ENCODE peak calls at places on chromosomes 13 and 19, in four cellular contexts. One of them, this sample, is unnamed.

GRCh38 chr19:40084948-40085347 is 5.8 kb downstream of the ZNF780A start:
- DNase-seq in neuronal stem cell: no peak
- DNase-seq in kidney: no peak
- DNase-seq in SK-N-SH: no peak
- DNase-seq in this sample: no peak

GRCh38 chr13:52921194-52921593 is 72.8 kb upstream of the PCDH8 start:
- DNase-seq in neuronal stem cell: no peak
- DNase-seq in kidney: no peak
- DNase-seq in SK-N-SH: no peak
- DNase-seq in this sample: no peak

GRCh38 chr19:12494260-12494860 is 9.7 kb upstream of the ZNF709 start:
- DNase-seq in neuronal stem cell: no peak
- DNase-seq in kidney: no peak
- DNase-seq in SK-N-SH: no peak
- DNase-seq in this sample: no peak

GRCh38 chr13:52428295-52428694 is 22.1 kb downstream of the VPS36 start:
- DNase-seq in neuronal stem cell: no peak
- DNase-seq in kidney: no peak
- DNase-seq in SK-N-SH: peak
- DNase-seq in this sample: peak

GRCh38 chr19:37470216-37470615 is 1.1 kb downstream of the ZNF570 start:
- DNase-seq in neuronal stem cell: no peak
- DNase-seq in kidney: no peak
- DNase-seq in SK-N-SH: no peak
- DNase-seq in this sample: no peak

GRCh38 chr19:46746281-46746965 is at the start of gene STRN4:
- DNase-seq in neuronal stem cell: peak
- DNase-seq in kidney: peak
- DNase-seq in SK-N-SH: peak
- DNase-seq in this sample: peak

GRCh38 chr19:12333162-12334159 is at the start of gene ZNF563:
- DNase-seq in neuronal stem cell: peak
- DNase-seq in kidney: peak
- DNase-seq in SK-N-SH: peak
- DNase-seq in this sample: peak

GRCh38 chr13:21675095-21676007 is 4.5 kb downstream of the FGF9 start:
- DNase-seq in neuronal stem cell: peak
- DNase-seq in kidney: peak
- DNase-seq in SK-N-SH: peak
- DNase-seq in this sample: no peak

GRCh38 chr19:29323046-29323971 is 110.4 kb upstream of the UQCRFS1 start:
- DNase-seq in neuronal stem cell: no peak
- DNase-seq in kidney: no peak
- DNase-seq in SK-N-SH: no peak
- DNase-seq in this sample: no peak

GRCh38 chr13:42997381-42997780 is 5.3 kb upstream of the EPSTI1 start:
- DNase-seq in neuronal stem cell: no peak
- DNase-seq in kidney: no peak
- DNase-seq in SK-N-SH: no peak
- DNase-seq in this sample: peak

GRCh38 chr19:14441041-14441938 is 8.2 kb downstream of the PKN1 start:
- DNase-seq in neuronal stem cell: no peak
- DNase-seq in kidney: no peak
- DNase-seq in SK-N-SH: peak
- DNase-seq in this sample: no peak

GRCh38 chr19:51690359-51691121 is 2.6 kb upstream of the SPACA6 start:
- DNase-seq in neuronal stem cell: peak
- DNase-seq in kidney: peak
- DNase-seq in SK-N-SH: peak
- DNase-seq in this sample: peak

GRCh38 chr13:90918551-90918950 is 428.9 kb upstream of the MIR17HG start:
- DNase-seq in neuronal stem cell: no peak
- DNase-seq in kidney: no peak
- DNase-seq in SK-N-SH: no peak
- DNase-seq in this sample: peak

GRCh38 chr19:41695745-41696144 is 7.7 kb upstream of the CEACAM7 start:
- DNase-seq in neuronal stem cell: no peak
- DNase-seq in kidney: no peak
- DNase-seq in SK-N-SH: no peak
- DNase-seq in this sample: no peak

GRCh38 chr19:28396259-28396940 is 816.6 kb downstream of the UQCRFS1 start:
- DNase-seq in neuronal stem cell: no peak
- DNase-seq in kidney: no peak
- DNase-seq in SK-N-SH: no peak
- DNase-seq in this sample: no peak

GRCh38 chr13:51035469-51035868 is 75.6 kb downstream of the C13orf42 start:
- DNase-seq in neuronal stem cell: no peak
- DNase-seq in kidney: no peak
- DNase-seq in SK-N-SH: no peak
- DNase-seq in this sample: no peak

GRCh38 chr13:91904597-91904996 is 506.2 kb downstream of the GPC5 start:
- DNase-seq in neuronal stem cell: no peak
- DNase-seq in kidney: no peak
- DNase-seq in SK-N-SH: no peak
- DNase-seq in this sample: no peak

GRCh38 chr19:42468273-42468796 is 25.6 kb upstream of the CXCL17 start:
- DNase-seq in neuronal stem cell: no peak
- DNase-seq in kidney: no peak
- DNase-seq in SK-N-SH: no peak
- DNase-seq in this sample: peak

GRCh38 chr13:113029487-113030258 is 60.7 kb downstream of the MCF2L start:
- DNase-seq in neuronal stem cell: peak
- DNase-seq in kidney: peak
- DNase-seq in SK-N-SH: peak
- DNase-seq in this sample: peak

DNA sequence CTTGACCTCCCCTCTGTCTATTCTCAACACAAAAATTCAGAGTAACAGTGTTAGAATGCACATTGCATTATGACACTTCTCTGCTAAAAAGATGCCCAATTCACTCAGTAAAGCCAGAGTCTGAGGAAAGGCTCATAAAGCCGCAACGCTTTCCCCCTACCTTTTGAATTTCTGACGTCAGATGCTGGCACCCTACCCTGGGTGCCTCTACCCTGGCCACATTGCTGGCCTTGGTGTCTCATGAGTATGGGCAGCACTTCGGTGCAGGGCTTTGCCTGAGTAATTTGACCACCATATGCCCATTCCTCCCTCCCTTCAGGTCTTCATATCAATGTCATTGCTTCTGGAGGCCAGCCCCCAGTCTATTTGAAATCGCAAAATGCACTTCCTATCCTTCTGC is 229.3 kb downstream of the MYO16 start:
- DNase-seq in neuronal stem cell: no peak
- DNase-seq in kidney: no peak
- DNase-seq in SK-N-SH: no peak
- DNase-seq in this sample: no peak
- H3K9ac ChIP-seq in neuronal stem cell: no peak
- H3K9ac ChIP-seq in kidney: no peak
- H3K9ac ChIP-seq in SK-N-SH: no peak
- H3K9ac ChIP-seq in this sample: no peak

GRCh38 chr13:106506286-106506685 is 29.2 kb downstream of the EFNB2 start:
- DNase-seq in neuronal stem cell: no peak
- DNase-seq in kidney: no peak
- DNase-seq in SK-N-SH: no peak
- DNase-seq in this sample: no peak

GRCh38 chr13:106505295-106505694 is 30.2 kb downstream of the EFNB2 start:
- DNase-seq in neuronal stem cell: no peak
- DNase-seq in kidney: no peak
- DNase-seq in SK-N-SH: no peak
- DNase-seq in this sample: no peak

GRCh38 chr13:106503730-106504129 is 31.7 kb downstream of the EFNB2 start:
- DNase-seq in neuronal stem cell: no peak
- DNase-seq in kidney: no peak
- DNase-seq in SK-N-SH: no peak
- DNase-seq in this sample: peak

GRCh38 chr13:106503272-106503671 is 32.2 kb downstream of the EFNB2 start:
- DNase-seq in neuronal stem cell: no peak
- DNase-seq in kidney: no peak
- DNase-seq in SK-N-SH: no peak
- DNase-seq in this sample: no peak

DNA sequence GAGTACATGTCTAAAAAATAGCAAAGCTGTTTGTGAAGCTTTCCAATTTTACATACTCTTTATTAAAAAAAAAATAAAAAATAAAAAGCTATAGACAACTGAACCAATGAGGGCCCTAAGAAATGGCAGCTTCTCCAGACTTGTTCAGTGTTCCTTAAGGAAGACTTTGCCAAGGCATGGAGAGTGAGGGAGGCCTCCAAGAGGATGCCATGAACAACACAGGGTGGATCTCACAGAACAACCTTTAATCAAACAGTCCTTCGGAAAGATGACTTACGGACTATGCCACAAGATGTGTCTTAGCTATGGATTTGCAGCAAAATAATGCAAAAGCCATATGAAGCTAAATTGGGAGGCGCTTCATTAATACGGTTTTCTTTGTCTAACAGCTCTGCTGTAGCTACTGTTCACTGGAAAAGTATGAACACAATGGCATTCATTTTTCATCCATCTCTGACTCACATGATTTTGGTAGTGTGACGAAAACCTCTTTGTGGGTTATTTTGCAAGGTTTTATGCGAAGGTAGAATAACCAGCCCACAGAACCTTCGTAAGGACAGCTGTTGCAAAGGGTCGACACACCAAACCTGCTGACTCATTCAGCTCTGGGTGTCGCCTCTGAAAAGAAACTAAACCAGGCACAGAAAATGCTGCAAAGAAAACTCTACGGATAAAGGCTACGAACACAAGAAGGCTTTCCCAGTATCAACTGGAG is 27.7 kb downstream of the EFNB2 start:
- DNase-seq in neuronal stem cell: no peak
- DNase-seq in kidney: no peak
- DNase-seq in SK-N-SH: no peak
- DNase-seq in this sample: peak
- H3K4me3 ChIP-seq in neuronal stem cell: no peak
- H3K4me3 ChIP-seq in kidney: no peak
- H3K4me3 ChIP-seq in SK-N-SH: no peak
- H3K4me3 ChIP-seq in this sample: peak

GRCh38 chr13:23180711-23181110 is at the start of gene SGCG:
- DNase-seq in neuronal stem cell: no peak
- DNase-seq in kidney: no peak
- DNase-seq in SK-N-SH: no peak
- DNase-seq in this sample: peak
- H3K9ac ChIP-seq in neuronal stem cell: no peak
- H3K9ac ChIP-seq in kidney: no peak
- H3K9ac ChIP-seq in SK-N-SH: no peak
- H3K9ac ChIP-seq in this sample: peak

GRCh38 chr13:37485766-37486165 is 112.8 kb downstream of the POSTN start:
- DNase-seq in neuronal stem cell: no peak
- DNase-seq in kidney: no peak
- DNase-seq in SK-N-SH: no peak
- DNase-seq in this sample: peak
- H3K4me3 ChIP-seq in neuronal stem cell: no peak
- H3K4me3 ChIP-seq in kidney: no peak
- H3K4me3 ChIP-seq in SK-N-SH: peak
- H3K4me3 ChIP-seq in this sample: peak

DNA sequence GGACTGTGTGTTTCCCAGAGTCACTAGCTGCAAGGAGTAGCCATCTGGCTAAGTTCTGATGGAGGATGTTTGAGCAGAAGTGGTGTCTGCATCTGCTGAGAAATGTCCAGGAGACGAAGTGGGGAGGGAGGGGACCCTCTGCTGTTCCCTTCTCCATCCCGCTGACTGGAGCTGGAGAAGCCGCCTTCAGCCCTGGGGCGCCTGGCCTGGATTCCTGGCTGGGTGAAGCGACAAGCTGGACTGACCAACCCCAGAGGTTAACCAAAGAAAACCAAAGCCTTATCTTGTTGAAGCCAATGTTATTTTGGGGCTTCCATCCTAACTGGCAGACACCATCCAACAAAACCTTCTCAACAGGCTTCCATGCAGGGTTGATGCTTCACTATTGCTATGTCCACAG is 67.6 kb downstream of the SLC7A1 start:
- DNase-seq in neuronal stem cell: no peak
- DNase-seq in kidney: no peak
- DNase-seq in SK-N-SH: no peak
- DNase-seq in this sample: no peak
- H3K9ac ChIP-seq in neuronal stem cell: no peak
- H3K9ac ChIP-seq in kidney: no peak
- H3K9ac ChIP-seq in SK-N-SH: no peak
- H3K9ac ChIP-seq in this sample: no peak

DNA sequence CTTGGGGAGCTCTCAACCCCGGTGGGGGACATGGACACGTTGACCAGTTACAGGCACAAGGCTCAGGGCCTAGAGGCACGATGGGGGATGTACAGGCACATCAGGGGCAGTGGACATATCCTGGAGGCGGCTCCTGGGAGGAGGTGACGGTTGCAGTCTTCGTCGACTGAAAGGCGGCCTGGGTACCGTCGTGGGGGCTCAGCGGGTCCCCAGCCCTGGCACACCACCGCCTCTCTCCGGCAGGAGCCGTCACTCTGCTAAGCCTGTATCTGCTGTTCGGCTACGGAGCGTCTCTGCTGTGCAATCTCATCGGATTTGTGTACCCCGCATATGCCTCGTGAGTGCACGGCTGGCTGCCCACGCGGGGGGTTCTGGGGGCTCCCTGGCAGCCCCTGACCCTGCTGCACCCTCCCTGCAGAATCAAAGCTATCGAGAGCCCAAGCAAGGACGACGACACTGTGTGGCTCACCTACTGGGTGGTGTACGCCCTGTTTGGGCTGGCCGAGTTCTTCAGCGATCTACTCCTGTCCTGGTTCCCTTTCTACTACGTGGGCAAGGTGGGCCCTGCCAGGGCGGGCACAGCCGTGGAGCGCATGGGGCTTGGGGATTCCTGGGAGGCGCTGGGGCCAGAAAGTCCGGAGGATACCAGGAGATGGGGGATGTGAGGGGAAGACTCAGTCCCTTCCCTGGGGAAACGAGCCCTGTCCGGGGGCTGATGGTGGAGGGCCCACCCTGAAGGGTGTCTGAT is 4.2 kb downstream of the REEP6 start:
- DNase-seq in neuronal stem cell: no peak
- DNase-seq in kidney: no peak
- DNase-seq in SK-N-SH: no peak
- DNase-seq in this sample: no peak
- H3K4me3 ChIP-seq in neuronal stem cell: no peak
- H3K4me3 ChIP-seq in kidney: no peak
- H3K4me3 ChIP-seq in SK-N-SH: no peak
- H3K4me3 ChIP-seq in this sample: no peak

This sample was measured in adipocyte.